ENCODE peak calls at places on chromosomes 6 and 20, in six cellular contexts. M, X, J, H, S and D are unnamed samples.

GRCh38 chr6:74073429-74073828 is 377.4 kb downstream of the CD109 start:
- DNase-seq in M (no peak), S (no peak), J (no peak), X (no peak), H (no peak), D (no peak)

GRCh38 chr6:82951389-82951788 is 114.3 kb downstream of the UBE3D start:
- DNase-seq in X (no peak), S (no peak), M (no peak), H (no peak), J (no peak), D (no peak)

GRCh38 chr20:40868568-40869223 is 159.9 kb upstream of the TOP1 start:
- DNase-seq in X (no peak), H (no peak), J (no peak), S (no peak), M (no peak), D (no peak)

GRCh38 chr6:7406743-7407142 is 17.1 kb downstream of the RIOK1 start:
- DNase-seq in J (no peak), S (no peak), H (no peak), M (no peak), X (no peak), D (no peak)

GRCh38 chr6:143058987-143059386 is 1.7 kb upstream of the AIG1 start:
- DNase-seq in J (no peak), X (no peak), H (no peak), M (no peak), S (no peak), D (no peak)

GRCh38 chr6:21666200-21666671 is 72.7 kb downstream of the SOX4 start:
- DNase-seq in X (no peak), J (no peak), S (peak), H (peak), M (no peak), D (no peak)

GRCh38 chr6:144006731-144007454 is 1.2 kb downstream of the PLAGL1 start:
- DNase-seq in M (no peak), J (no peak), S (no peak), H (no peak), X (no peak), D (no peak)

GRCh38 chr6:149138699-149139294 is 178.7 kb upstream of the TAB2 start:
- DNase-seq in X (no peak), J (no peak), S (peak), M (no peak), H (no peak), D (no peak)

GRCh38 chr6:158711264-158711663 is 61.4 kb downstream of the SYTL3 start:
- DNase-seq in M (no peak), J (no peak), H (no peak), X (no peak), S (no peak), D (no peak)

GRCh38 chr6:163985710-163986109 is 571.2 kb downstream of the QKI start:
- DNase-seq in X (no peak), S (no peak), J (no peak), M (no peak), H (no peak), D (no peak)

GRCh38 chr6:13015379-13015681 is 298.8 kb downstream of the PHACTR1 start:
- DNase-seq in H (no peak), J (no peak), M (no peak), S (no peak), X (no peak), D (no peak)

GRCh38 chr20:38970302-38970701 is 8.2 kb downstream of the DHX35 start:
- DNase-seq in H (no peak), X (no peak), J (no peak), S (no peak), M (no peak), D (no peak)

GRCh38 chr6:3814539-3814938 is 34.6 kb upstream of the FAM50B start:
- DNase-seq in S (no peak), J (no peak), X (no peak), H (no peak), M (no peak), D (no peak)

GRCh38 chr6:25312034-25312620 is 33.0 kb downstream of the CARMIL1 start:
- DNase-seq in J (no peak), M (no peak), S (no peak), X (no peak), H (no peak), D (no peak)

GRCh38 chr6:108242259-108242658 is 18.6 kb downstream of the SNX3 start:
- DNase-seq in H (no peak), M (no peak), X (no peak), J (no peak), S (no peak), D (no peak)

GRCh38 chr6:3471286-3471685 is 14.4 kb upstream of the SLC22A23 start:
- DNase-seq in X (no peak), H (no peak), J (no peak), M (no peak), S (no peak), D (no peak)

GRCh38 chr6:44245912-44246662 is 814 bp upstream of the HSP90AB1 start:
- DNase-seq in X (peak), H (peak), M (peak), S (peak), J (peak), D (peak)

GRCh38 chr6:161366301-161366953 is 92.6 kb upstream of the AGPAT4 start:
- DNase-seq in M (no peak), H (no peak), J (no peak), X (no peak), S (no peak), D (no peak)

GRCh38 chr6:167762259-167762962 is 64.3 kb upstream of the AFDN start:
- DNase-seq in J (no peak), H (no peak), X (no peak), S (no peak), M (no peak), D (no peak)